ENCODE peak calls at places on chromosome 2, in ten cellular contexts. Z, R, I, Q, X, E, V, T, C and H are unnamed samples.

GRCh38 chr2:26035110-26035728 is 1.3 kb downstream of the RAB10 start:
- DNase-seq in Z (no peak), R (no peak), I (no peak), Q (no peak), X (peak; percentile 2), E (no peak), V (no peak), T (no peak), C (no peak), H (no peak)

GRCh38 chr2:72014871-72015270 is 132.8 kb downstream of the CYP26B1 start:
- DNase-seq in Z (no peak), R (no peak), I (no peak), Q (no peak), X (no peak), E (no peak), V (no peak), T (no peak), C (no peak), H (no peak)

GRCh38 chr2:54428401-54428800 is 27.7 kb upstream of the SPTBN1 start:
- DNase-seq in Z (peak; percentile 25), R (no peak), I (no peak), Q (no peak), X (no peak), E (no peak), V (no peak), T (no peak), C (no peak), H (no peak)

GRCh38 chr2:157843935-157844334 is 32.2 kb downstream of the ACVR1 start:
- DNase-seq in Z (no peak), R (no peak), I (no peak), Q (no peak), X (no peak), E (no peak), V (no peak), T (no peak), C (no peak), H (no peak)

GRCh38 chr2:241571821-241572620 is 13.5 kb downstream of the BOK start:
- DNase-seq in Z (no peak), R (no peak), I (no peak), Q (no peak), X (no peak), E (no peak), V (no peak), T (no peak), C (no peak), H (no peak)

GRCh38 chr2:135093685-135094340 is 41.7 kb downstream of the RAB3GAP1 start:
- DNase-seq in Z (no peak), R (no peak), I (no peak), Q (no peak), X (no peak), E (no peak), V (no peak), T (no peak), C (no peak), H (no peak)

GRCh38 chr2:135530313-135531230 is at the start of gene ZRANB3:
- DNase-seq in Z (peak; percentile 98), R (peak; percentile 94), I (peak; percentile 99), Q (peak; percentile 98), X (peak; percentile 98), E (peak; percentile 95), V (peak; percentile 97), T (peak; percentile 95), C (peak; percentile 98), H (peak; percentile 96)

GRCh38 chr2:96806468-96807126 is 9.5 kb upstream of the CNNM3 start:
- DNase-seq in Z (no peak), R (no peak), I (no peak), Q (no peak), X (peak; percentile 43), E (no peak), V (no peak), T (no peak), C (no peak), H (no peak)

GRCh38 chr2:16125614-16126125 is 185.3 kb downstream of the MYCN start:
- DNase-seq in Z (no peak), R (no peak), I (no peak), Q (peak; percentile 12), X (no peak), E (no peak), V (no peak), T (no peak), C (no peak), H (peak; percentile 73)

GRCh38 chr2:198880986-198881385 is 576.8 kb downstream of the SATB2 start:
- DNase-seq in Z (peak; percentile 54), R (no peak), I (no peak), Q (no peak), X (peak; percentile 12), E (no peak), V (no peak), T (no peak), C (no peak), H (no peak)

GRCh38 chr2:230722207-230722606 is 9.6 kb downstream of the CAB39 start:
- DNase-seq in Z (no peak), R (no peak), I (no peak), Q (no peak), X (no peak), E (no peak), V (no peak), T (no peak), C (no peak), H (no peak)

GRCh38 chr2:124664363-124664762 is 639.3 kb downstream of the CNTNAP5 start:
- DNase-seq in Z (no peak), R (no peak), I (no peak), Q (no peak), X (no peak), E (no peak), V (no peak), T (no peak), C (no peak), H (no peak)

DNA sequence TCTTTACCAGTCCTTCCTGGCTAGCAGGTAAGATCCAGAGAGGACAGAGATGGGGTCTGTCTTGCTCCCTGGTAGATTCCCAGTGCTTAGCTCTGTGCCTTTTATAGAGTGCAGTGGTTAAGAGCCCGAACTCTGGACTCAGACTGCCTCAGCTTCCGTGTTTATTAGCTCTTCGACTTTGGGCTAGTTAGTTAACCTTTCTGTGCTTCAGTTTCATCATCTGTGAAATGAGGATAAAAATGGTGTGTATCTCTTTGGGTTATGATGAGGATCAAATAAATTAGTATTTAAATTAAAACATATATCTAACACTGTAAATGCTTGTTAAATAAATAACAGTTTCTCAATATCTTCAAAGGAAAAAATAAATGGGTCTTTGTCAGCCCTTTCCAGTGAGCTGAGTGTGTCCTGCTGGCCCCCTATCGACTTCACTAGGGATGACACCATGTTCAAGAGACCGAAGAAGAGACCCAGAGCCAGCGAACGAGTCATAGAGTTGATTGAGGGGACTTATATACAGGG is 38.2 kb downstream of the CERS6 start:
- DNase-seq in Z (no peak), R (no peak), I (no peak), Q (no peak), X (no peak), E (peak; percentile 49), V (peak; percentile 13), T (no peak), C (peak; percentile 55), H (no peak)
- TF ChIP-seq CTCF in Z (peak; percentile 29), R (no peak), I (no peak), Q (no peak), X (peak; percentile 10), E (peak; percentile 32), V (no peak), T (no peak), C (peak; percentile 53), H (peak; percentile 33)

GRCh38 chr2:74532222-74532621 is 2.5 kb downstream of the HTRA2 start:
- DNase-seq in Z (no peak), R (no peak), I (peak; percentile 48), Q (no peak), X (peak; percentile 66), E (no peak), V (no peak), T (no peak), C (no peak), H (no peak)
- TF ChIP-seq CTCF in Z (peak; percentile 7), R (no peak), I (peak; percentile 34), Q (no peak), X (peak; percentile 55), E (no peak), V (no peak), T (no peak), C (peak; percentile 8), H (peak; percentile 49)

GRCh38 chr2:174046172-174046571 is 81.0 kb upstream of the SP3 start:
- DNase-seq in Z (no peak), R (no peak), I (no peak), Q (no peak), X (no peak), E (no peak), V (no peak), T (no peak), C (no peak), H (no peak)

GRCh38 chr2:174049895-174050294 is 84.7 kb upstream of the SP3 start:
- DNase-seq in Z (no peak), R (no peak), I (no peak), Q (no peak), X (no peak), E (no peak), V (no peak), T (no peak), C (no peak), H (no peak)

GRCh38 chr2:174047746-174048145 is 82.6 kb upstream of the SP3 start:
- DNase-seq in Z (no peak), R (no peak), I (no peak), Q (no peak), X (no peak), E (no peak), V (no peak), T (no peak), C (no peak), H (no peak)

GRCh38 chr2:174051039-174051438 is 85.9 kb upstream of the SP3 start:
- DNase-seq in Z (no peak), R (no peak), I (no peak), Q (no peak), X (no peak), E (no peak), V (no peak), T (no peak), C (no peak), H (no peak)

DNA sequence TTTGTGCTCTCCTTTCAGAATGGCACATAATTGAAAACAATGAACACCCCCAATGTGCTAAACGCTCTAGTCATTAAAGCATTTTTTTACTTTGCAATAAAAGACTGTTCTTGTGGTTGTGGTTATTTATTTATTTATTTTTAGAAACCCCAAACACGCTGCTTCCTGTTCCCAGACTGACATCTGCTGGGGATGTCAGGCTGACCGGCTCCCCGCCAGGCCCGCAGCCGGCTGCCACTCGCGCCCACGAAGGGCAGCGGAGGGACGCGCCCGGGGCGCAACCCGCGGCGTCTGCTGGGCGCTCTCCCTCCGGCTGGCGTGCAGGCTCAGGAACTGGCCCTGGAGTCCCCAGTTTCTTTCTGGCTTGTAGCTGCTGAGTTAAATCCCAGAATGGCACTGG is 83.1 kb upstream of the SP3 start:
- DNase-seq in Z (no peak), R (no peak), I (no peak), Q (no peak), X (no peak), E (no peak), V (no peak), T (no peak), C (no peak), H (no peak)
- TF ChIP-seq CTCF in Z (no peak), R (no peak), I (no peak), Q (no peak), X (no peak), E (no peak), V (peak; percentile 10), T (no peak), C (no peak), H (no peak)

DNA sequence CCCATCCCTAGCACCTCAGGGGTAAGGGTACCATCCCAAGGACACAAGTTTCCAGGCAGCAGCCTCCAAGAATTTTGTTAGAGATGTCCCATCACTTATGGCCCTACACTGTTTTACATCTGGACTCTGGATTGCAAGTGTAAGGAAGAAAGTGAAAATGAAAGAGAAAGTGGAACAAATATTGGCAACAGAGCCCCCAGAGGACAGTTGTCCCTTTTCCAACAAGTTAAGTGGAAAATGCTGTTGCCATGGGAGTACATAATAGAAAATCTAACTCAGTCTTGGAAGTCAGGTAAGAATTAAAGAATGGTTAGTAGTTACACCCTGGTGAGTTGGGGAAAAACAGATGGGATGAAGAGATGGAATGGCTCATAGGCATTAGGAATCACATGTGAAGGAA is 50.6 kb downstream of the TTC21B start:
- DNase-seq in Z (no peak), R (no peak), I (peak; percentile 10), Q (no peak), X (peak; percentile 17), E (no peak), V (no peak), T (no peak), C (no peak), H (no peak)
- TF ChIP-seq CTCF in Z (no peak), R (no peak), I (no peak), Q (no peak), X (no peak), E (no peak), V (no peak), T (no peak), C (no peak), H (peak; percentile 38)